ENCODE peak calls at places on chromosomes 11 and 22, in six cellular contexts. M, F, X, L, Y and T are unnamed samples.

GRCh38 chr11:128678017-128678416 is 15.9 kb upstream of the FLI1 start:
- DNase-seq in L (no peak), Y (no peak), M (no peak), F (no peak), X (no peak), T (no peak)

GRCh38 chr22:23149743-23150238 is 4.5 kb downstream of the RAB36 start:
- DNase-seq in M (no peak), Y (peak), L (no peak), X (no peak), F (no peak), T (no peak)

GRCh38 chr11:12280838-12281565 is 96.4 kb upstream of the PARVA start:
- DNase-seq in X (no peak), M (peak), F (no peak), L (no peak), Y (no peak), T (no peak)

GRCh38 chr22:47811971-47812370 is 1049.5 kb downstream of the TBC1D22A start:
- DNase-seq in F (no peak), Y (no peak), M (no peak), L (no peak), X (no peak), T (no peak)

GRCh38 chr11:45108070-45109064 is 38.1 kb upstream of the PRDM11 start:
- DNase-seq in L (no peak), X (no peak), M (no peak), F (no peak), Y (no peak), T (no peak)

GRCh38 chr11:9001736-9002135 is 2.1 kb downstream of the NRIP3 start:
- DNase-seq in X (no peak), F (peak), Y (no peak), M (peak), L (peak), T (no peak)

GRCh38 chr22:43931771-43932170 is 8.2 kb downstream of the PNPLA3 start:
- DNase-seq in Y (no peak), F (no peak), M (no peak), L (no peak), X (no peak), T (no peak)

GRCh38 chr11:13278620-13279486 is 1.3 kb downstream of the BMAL1 start:
- DNase-seq in L (no peak), M (peak), Y (peak), X (peak), F (no peak), T (no peak)

GRCh38 chr11:5815534-5815933 is 6.8 kb downstream of the OR52N2 start:
- DNase-seq in L (no peak), X (no peak), Y (no peak), M (peak), F (no peak), T (no peak)

GRCh38 chr11:44418438-44418795 is 108.5 kb upstream of the ALX4 start:
- DNase-seq in L (no peak), M (no peak), F (no peak), X (no peak), Y (no peak), T (no peak)

GRCh38 chr11:76787271-76787670 is 4.1 kb downstream of the TSKU start:
- DNase-seq in X (no peak), M (no peak), Y (no peak), L (no peak), F (no peak), T (no peak)

GRCh38 chr11:47577460-47578041 is 1.2 kb downstream of the KBTBD4 start:
- DNase-seq in L (no peak), M (peak), F (no peak), Y (no peak), X (no peak), T (no peak)

GRCh38 chr22:38697055-38697980 is 3.4 kb downstream of the JOSD1 start:
- DNase-seq in M (peak), F (no peak), X (peak), L (peak), Y (no peak), T (no peak)

GRCh38 chr22:38696606-38697005 is 4.1 kb downstream of the JOSD1 start:
- DNase-seq in Y (no peak), L (peak), F (peak), M (peak), X (no peak), T (no peak)

GRCh38 chr22:38698407-38699094 is 2.2 kb downstream of the JOSD1 start:
- DNase-seq in M (no peak), Y (no peak), X (no peak), L (no peak), F (no peak), T (no peak)

GRCh38 chr22:38694049-38694448 is 6.7 kb downstream of the JOSD1 start:
- DNase-seq in M (peak), L (no peak), Y (no peak), X (no peak), F (no peak), T (no peak)

GRCh38 chr22:38694945-38695344 is 5.8 kb downstream of the JOSD1 start:
- DNase-seq in L (no peak), F (no peak), M (peak), X (no peak), Y (no peak), T (no peak)
- H3K27ac ChIP-seq in L (no peak), F (peak), M (no peak), X (no peak), Y (no peak), T (no peak)

GRCh38 chr11:118305726-118306125 is 1.2 kb downstream of the CD3E start:
- DNase-seq in F (no peak), M (no peak), L (no peak), X (no peak), Y (no peak), T (no peak)
- TF ChIP-seq EZH2phosphoT487 in F (no peak), M (no peak), L (no peak), X (no peak), Y (no peak), T (no peak)

GRCh38 chr11:126434950-126435335 is 79.5 kb downstream of the ST3GAL4 start:
- DNase-seq in Y (peak), L (no peak), F (no peak), X (no peak), M (no peak), T (no peak)

GRCh38 chr11:126438272-126438671 is 82.8 kb downstream of the ST3GAL4 start:
- DNase-seq in M (peak), X (no peak), F (no peak), L (no peak), Y (no peak), T (no peak)

GRCh38 chr11:126433989-126434949 is 78.8 kb downstream of the ST3GAL4 start:
- DNase-seq in F (no peak), Y (no peak), M (no peak), X (no peak), L (no peak), T (no peak)

GRCh38 chr11:126437731-126438130 is 82.2 kb downstream of the ST3GAL4 start:
- DNase-seq in Y (no peak), X (no peak), M (no peak), L (no peak), F (no peak), T (no peak)

DNA sequence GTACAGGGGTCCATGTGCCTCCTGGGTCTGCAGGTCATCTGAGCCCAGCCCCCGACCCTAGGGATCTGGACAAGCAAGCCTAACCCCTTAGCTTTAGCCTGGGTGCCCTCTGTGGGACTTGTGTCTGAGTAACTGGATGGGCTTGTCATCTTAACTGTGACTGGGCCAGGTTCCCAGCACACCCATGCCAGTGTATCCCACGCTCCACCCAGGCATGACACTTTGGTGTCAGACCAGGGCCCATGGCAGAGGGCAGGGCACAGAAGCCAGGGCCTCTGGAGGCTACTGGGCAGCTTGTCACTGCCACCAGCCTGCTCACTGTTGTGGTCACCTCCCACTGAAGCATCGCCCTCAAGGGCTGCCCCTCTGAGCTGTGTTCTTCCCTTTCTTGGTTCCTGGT is 80.7 kb downstream of the ST3GAL4 start:
- DNase-seq in X (no peak), F (no peak), L (no peak), Y (no peak), M (no peak), T (no peak)
- H3K27ac ChIP-seq in X (no peak), F (no peak), L (no peak), Y (no peak), M (no peak), T (no peak)

GRCh38 chr11:60087239-60087638 is 1.2 kb upstream of the MS4A2 start:
- DNase-seq in X (no peak), M (no peak), F (no peak), L (no peak), Y (no peak), T (no peak)

GRCh38 chr11:60085909-60086308 is 2.6 kb upstream of the MS4A2 start:
- DNase-seq in Y (no peak), X (no peak), F (no peak), M (no peak), L (no peak), T (no peak)

GRCh38 chr11:60080523-60080922 is 7.9 kb upstream of the MS4A2 start:
- DNase-seq in F (no peak), X (no peak), L (no peak), M (no peak), Y (no peak), T (no peak)

GRCh38 chr11:60088364-60088763 is at the start of gene MS4A2:
- DNase-seq in Y (no peak), L (no peak), F (no peak), X (no peak), M (no peak), T (no peak)

GRCh38 chr11:60084866-60085265 is 3.6 kb upstream of the MS4A2 start:
- DNase-seq in L (peak), Y (no peak), X (no peak), M (no peak), F (no peak), T (no peak)
- TF ChIP-seq EZH2phosphoT487 in L (no peak), Y (no peak), X (no peak), M (no peak), F (no peak), T (no peak)

DNA sequence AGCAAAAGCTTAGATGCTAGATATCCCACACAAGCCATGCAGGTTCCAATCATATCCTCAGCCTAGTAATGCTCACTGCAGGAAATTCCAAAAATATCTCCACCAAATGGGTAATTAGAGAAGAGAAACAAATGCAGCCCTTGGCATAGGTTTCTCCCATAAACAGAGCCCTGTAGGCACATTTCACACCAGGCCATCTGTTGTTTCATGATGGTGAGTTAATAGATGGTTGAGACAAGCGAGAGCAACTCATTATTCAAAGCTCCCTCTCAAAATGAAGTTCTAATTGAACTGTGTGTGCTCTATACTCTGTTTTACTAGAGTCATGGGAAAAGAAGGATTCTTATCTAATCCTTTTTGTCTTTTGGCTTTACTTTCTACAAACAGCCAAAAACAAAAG is 154.7 kb upstream of the TRPC6 start:
- DNase-seq in F (no peak), X (no peak), M (no peak), L (no peak), Y (no peak), T (no peak)
- H3K27ac ChIP-seq in F (no peak), X (no peak), M (no peak), L (no peak), Y (no peak), T (no peak)